ENCODE peak calls at places on chromosomes 13 and 19, in eight cellular contexts. One of them, this sample, is unnamed.

GRCh38 chr19:2469102-2469914 is 6.6 kb upstream of the GADD45B start:
- DNase-seq in DMS153: no peak
- DNase-seq in GM23248: peak; percentile 83
- DNase-seq in WTC11: no peak
- DNase-seq in amygdala: no peak
- DNase-seq in GM04503: no peak
- DNase-seq in HTR-8/SVneo: peak; percentile 71
- DNase-seq in HFF-Myc: no peak
- DNase-seq in this sample: no peak

GRCh38 chr13:19910336-19911072 is 47.1 kb upstream of the ZMYM5 start:
- DNase-seq in DMS153: no peak
- DNase-seq in GM23248: peak; percentile 68
- DNase-seq in WTC11: no peak
- DNase-seq in amygdala: no peak
- DNase-seq in GM04503: no peak
- DNase-seq in HTR-8/SVneo: no peak
- DNase-seq in HFF-Myc: no peak
- DNase-seq in this sample: no peak

GRCh38 chr13:43780666-43781065 is 6.1 kb downstream of the ENOX1 start:
- DNase-seq in DMS153: no peak
- DNase-seq in GM23248: no peak
- DNase-seq in WTC11: no peak
- DNase-seq in amygdala: no peak
- DNase-seq in GM04503: no peak
- DNase-seq in HTR-8/SVneo: no peak
- DNase-seq in HFF-Myc: no peak
- DNase-seq in this sample: no peak

GRCh38 chr13:30255696-30256095 is 51.7 kb downstream of the KATNAL1 start:
- DNase-seq in DMS153: no peak
- DNase-seq in GM23248: peak; percentile 10
- DNase-seq in WTC11: no peak
- DNase-seq in amygdala: no peak
- DNase-seq in GM04503: no peak
- DNase-seq in HTR-8/SVneo: no peak
- DNase-seq in HFF-Myc: no peak
- DNase-seq in this sample: no peak

GRCh38 chr13:111952814-111953213 is 114.1 kb upstream of the SOX1 start:
- DNase-seq in DMS153: no peak
- DNase-seq in GM23248: no peak
- DNase-seq in WTC11: no peak
- DNase-seq in amygdala: no peak
- DNase-seq in GM04503: no peak
- DNase-seq in HTR-8/SVneo: no peak
- DNase-seq in HFF-Myc: no peak
- DNase-seq in this sample: no peak

GRCh38 chr13:97321616-97322321 is 99.6 kb downstream of the MBNL2 start:
- DNase-seq in DMS153: no peak
- DNase-seq in GM23248: no peak
- DNase-seq in WTC11: no peak
- DNase-seq in amygdala: no peak
- DNase-seq in GM04503: no peak
- DNase-seq in HTR-8/SVneo: no peak
- DNase-seq in HFF-Myc: no peak
- DNase-seq in this sample: peak; percentile 84

GRCh38 chr13:40026174-40026585 is 370.7 kb downstream of the COG6 start:
- DNase-seq in DMS153: no peak
- DNase-seq in GM23248: no peak
- DNase-seq in WTC11: no peak
- DNase-seq in amygdala: no peak
- DNase-seq in GM04503: no peak
- DNase-seq in HTR-8/SVneo: no peak
- DNase-seq in HFF-Myc: no peak
- DNase-seq in this sample: no peak

GRCh38 chr19:35247526-35248309 is 1.1 kb upstream of the LSR start:
- DNase-seq in DMS153: peak; percentile 93
- DNase-seq in GM23248: no peak
- DNase-seq in WTC11: peak; percentile 96
- DNase-seq in amygdala: no peak
- DNase-seq in GM04503: no peak
- DNase-seq in HTR-8/SVneo: peak; percentile 75
- DNase-seq in HFF-Myc: no peak
- DNase-seq in this sample: no peak